ENCODE peak calls at places on chromosomes 1 and 21, in eight cellular contexts. One of them, this sample, is unnamed.
A peak's percentile ranks its signal among the peaks of the same experiment; 100 is the strongest.

GRCh38 chr1:151611288-151611790 is 511 bp upstream of the SNX27 start:
- DNase-seq in cardiac fibroblast: peak; percentile 84
- DNase-seq in kidney epithelial cell: no peak
- DNase-seq in endothelial cell of umbilical vein: no peak
- DNase-seq in testis: peak; percentile 30
- DNase-seq in fibroblast of pulmonary artery: peak; percentile 91
- DNase-seq in fibroblast of mammary gland: peak; percentile 85
- DNase-seq in transverse colon: peak; percentile 14
- DNase-seq in this sample: peak; percentile 28

GRCh38 chr1:210516092-210516491 is 187.4 kb downstream of the HHAT start:
- DNase-seq in cardiac fibroblast: no peak
- DNase-seq in kidney epithelial cell: no peak
- DNase-seq in endothelial cell of umbilical vein: no peak
- DNase-seq in testis: no peak
- DNase-seq in fibroblast of pulmonary artery: no peak
- DNase-seq in fibroblast of mammary gland: no peak
- DNase-seq in transverse colon: no peak
- DNase-seq in this sample: no peak

GRCh38 chr1:147613506-147613905 is 56.8 kb downstream of the ACP6 start:
- DNase-seq in cardiac fibroblast: peak; percentile 6
- DNase-seq in kidney epithelial cell: no peak
- DNase-seq in endothelial cell of umbilical vein: no peak
- DNase-seq in testis: no peak
- DNase-seq in fibroblast of pulmonary artery: no peak
- DNase-seq in fibroblast of mammary gland: peak; percentile 68
- DNase-seq in transverse colon: no peak
- DNase-seq in this sample: no peak

GRCh38 chr1:235047331-235047871 is 81.2 kb downstream of the TOMM20 start:
- DNase-seq in cardiac fibroblast: no peak
- DNase-seq in kidney epithelial cell: no peak
- DNase-seq in endothelial cell of umbilical vein: no peak
- DNase-seq in testis: no peak
- DNase-seq in fibroblast of pulmonary artery: no peak
- DNase-seq in fibroblast of mammary gland: no peak
- DNase-seq in transverse colon: no peak
- DNase-seq in this sample: no peak

GRCh38 chr1:61080408-61081134 is 1.8 kb upstream of the NFIA start:
- DNase-seq in cardiac fibroblast: no peak
- DNase-seq in kidney epithelial cell: no peak
- DNase-seq in endothelial cell of umbilical vein: peak; percentile 48
- DNase-seq in testis: no peak
- DNase-seq in fibroblast of pulmonary artery: no peak
- DNase-seq in fibroblast of mammary gland: no peak
- DNase-seq in transverse colon: no peak
- DNase-seq in this sample: no peak

GRCh38 chr1:7592120-7592798 is 178.8 kb upstream of the VAMP3 start:
- DNase-seq in cardiac fibroblast: no peak
- DNase-seq in kidney epithelial cell: no peak
- DNase-seq in endothelial cell of umbilical vein: no peak
- DNase-seq in testis: no peak
- DNase-seq in fibroblast of pulmonary artery: no peak
- DNase-seq in fibroblast of mammary gland: no peak
- DNase-seq in transverse colon: no peak
- DNase-seq in this sample: no peak

GRCh38 chr1:51237714-51238403 is 1.8 kb downstream of the RNF11 start:
- DNase-seq in cardiac fibroblast: peak; percentile 76
- DNase-seq in kidney epithelial cell: no peak
- DNase-seq in endothelial cell of umbilical vein: peak; percentile 58
- DNase-seq in testis: peak; percentile 38
- DNase-seq in fibroblast of pulmonary artery: no peak
- DNase-seq in fibroblast of mammary gland: peak; percentile 63
- DNase-seq in transverse colon: no peak
- DNase-seq in this sample: peak; percentile 52

GRCh38 chr1:176795929-176796328 is 333.0 kb downstream of the PAPPA2 start:
- DNase-seq in cardiac fibroblast: no peak
- DNase-seq in kidney epithelial cell: no peak
- DNase-seq in endothelial cell of umbilical vein: no peak
- DNase-seq in testis: no peak
- DNase-seq in fibroblast of pulmonary artery: no peak
- DNase-seq in fibroblast of mammary gland: peak; percentile 44
- DNase-seq in transverse colon: no peak
- DNase-seq in this sample: no peak

GRCh38 chr21:45054927-45055612 is 19.3 kb upstream of the ADARB1 start:
- DNase-seq in cardiac fibroblast: no peak
- DNase-seq in kidney epithelial cell: no peak
- DNase-seq in endothelial cell of umbilical vein: peak; percentile 14
- DNase-seq in testis: no peak
- DNase-seq in fibroblast of pulmonary artery: no peak
- DNase-seq in fibroblast of mammary gland: no peak
- DNase-seq in transverse colon: no peak
- DNase-seq in this sample: no peak

GRCh38 chr1:234607091-234608025 is 2.6 kb downstream of the IRF2BP2 start:
- DNase-seq in cardiac fibroblast: peak; percentile 52
- DNase-seq in kidney epithelial cell: no peak
- DNase-seq in endothelial cell of umbilical vein: peak; percentile 52
- DNase-seq in testis: no peak
- DNase-seq in fibroblast of pulmonary artery: peak; percentile 70
- DNase-seq in fibroblast of mammary gland: peak; percentile 44
- DNase-seq in transverse colon: peak; percentile 44
- DNase-seq in this sample: no peak

GRCh38 chr1:217585577-217585976 is 45.3 kb downstream of the GPATCH2 start:
- DNase-seq in cardiac fibroblast: peak; percentile 6
- DNase-seq in kidney epithelial cell: no peak
- DNase-seq in endothelial cell of umbilical vein: no peak
- DNase-seq in testis: no peak
- DNase-seq in fibroblast of pulmonary artery: peak; percentile 23
- DNase-seq in fibroblast of mammary gland: no peak
- DNase-seq in transverse colon: no peak
- DNase-seq in this sample: no peak

DNA sequence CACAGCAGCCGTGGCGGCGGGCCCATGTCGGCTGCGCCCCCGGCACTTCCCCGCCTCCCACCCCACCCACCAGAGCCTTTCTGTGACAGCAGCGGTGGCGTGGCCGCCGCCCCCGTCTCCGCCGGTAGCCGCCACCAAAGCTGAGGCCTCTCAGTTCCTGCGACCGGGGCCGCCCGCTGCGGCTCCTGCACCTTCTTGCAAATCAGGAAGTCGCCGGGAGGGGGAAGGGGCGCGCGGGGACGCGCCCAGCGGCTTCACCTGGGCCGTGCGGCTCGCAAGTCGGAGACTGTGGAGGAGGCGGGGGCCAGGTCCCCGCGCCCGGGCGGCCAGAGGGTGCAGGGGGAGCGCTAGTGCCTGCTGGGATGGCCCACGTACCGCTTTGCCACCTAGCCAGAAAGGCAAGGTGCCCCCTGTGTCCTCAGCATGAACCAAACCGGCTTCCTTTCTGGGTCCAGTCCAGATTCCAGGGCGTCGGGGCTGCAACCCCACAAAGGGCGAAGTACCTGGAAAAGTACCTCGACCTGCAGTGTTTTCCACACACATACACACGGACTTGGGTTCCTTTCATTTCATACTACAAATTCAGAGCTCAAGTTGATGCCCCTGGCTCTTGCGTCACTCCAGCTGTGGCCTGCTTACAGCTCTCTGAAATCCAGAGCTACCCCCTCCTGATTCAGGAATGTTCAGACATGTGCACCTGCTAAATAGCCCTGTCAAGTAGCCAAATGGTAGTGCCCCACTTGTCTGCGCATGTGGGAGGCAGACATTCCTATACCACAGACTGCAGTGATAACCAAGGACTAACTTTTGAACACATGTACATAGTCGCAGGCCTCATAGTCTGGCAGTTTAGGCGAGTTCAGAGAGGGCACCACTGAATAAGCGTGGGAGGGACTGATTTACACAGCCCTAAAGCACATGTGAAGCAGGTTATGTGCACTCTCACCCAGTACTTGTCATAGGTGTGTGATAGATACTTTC is at the start of gene DENND1B:
- DNase-seq in cardiac fibroblast: peak; percentile 60
- DNase-seq in kidney epithelial cell: no peak
- DNase-seq in endothelial cell of umbilical vein: peak; percentile 52
- DNase-seq in testis: peak; percentile 80
- DNase-seq in fibroblast of pulmonary artery: peak; percentile 54
- DNase-seq in fibroblast of mammary gland: peak; percentile 45
- DNase-seq in transverse colon: peak; percentile 91
- DNase-seq in this sample: peak; percentile 21
- TF ChIP-seq CTCF in cardiac fibroblast: no peak
- TF ChIP-seq CTCF in kidney epithelial cell: no peak
- TF ChIP-seq CTCF in endothelial cell of umbilical vein: no peak
- TF ChIP-seq CTCF in testis: no peak
- TF ChIP-seq CTCF in fibroblast of pulmonary artery: no peak
- TF ChIP-seq CTCF in fibroblast of mammary gland: no peak
- TF ChIP-seq CTCF in transverse colon: peak; percentile 46
- TF ChIP-seq CTCF in this sample: no peak

DNA sequence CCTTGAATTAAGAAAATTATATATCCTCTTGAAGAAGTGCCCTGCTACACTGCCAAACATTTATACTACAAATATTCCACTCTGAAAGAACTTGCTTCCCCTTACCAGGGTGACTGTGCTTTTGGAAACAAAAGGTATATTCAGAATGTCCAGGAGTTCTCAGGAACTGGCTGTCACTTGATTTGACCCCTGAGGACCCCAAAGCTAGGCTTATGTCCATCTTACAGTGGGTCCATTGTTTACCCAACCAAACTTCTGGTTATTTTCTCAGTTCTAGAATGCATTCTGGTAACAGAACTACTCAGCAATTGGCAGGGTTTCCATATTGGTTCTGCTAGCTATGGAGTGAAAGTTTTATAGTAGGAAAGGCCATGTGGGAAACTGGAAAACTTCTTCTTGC is 207.1 kb upstream of the KCTD3 start:
- DNase-seq in cardiac fibroblast: no peak
- DNase-seq in kidney epithelial cell: no peak
- DNase-seq in endothelial cell of umbilical vein: no peak
- DNase-seq in testis: no peak
- DNase-seq in fibroblast of pulmonary artery: no peak
- DNase-seq in fibroblast of mammary gland: no peak
- DNase-seq in transverse colon: no peak
- DNase-seq in this sample: no peak
- TF ChIP-seq CTCF in cardiac fibroblast: no peak
- TF ChIP-seq CTCF in kidney epithelial cell: no peak
- TF ChIP-seq CTCF in endothelial cell of umbilical vein: no peak
- TF ChIP-seq CTCF in testis: no peak
- TF ChIP-seq CTCF in fibroblast of pulmonary artery: no peak
- TF ChIP-seq CTCF in fibroblast of mammary gland: no peak
- TF ChIP-seq CTCF in transverse colon: no peak
- TF ChIP-seq CTCF in this sample: no peak

GRCh38 chr1:39526466-39527189 is 35.2 kb downstream of the BMP8A start:
- DNase-seq in cardiac fibroblast: no peak
- DNase-seq in kidney epithelial cell: no peak
- DNase-seq in endothelial cell of umbilical vein: no peak
- DNase-seq in testis: no peak
- DNase-seq in fibroblast of pulmonary artery: no peak
- DNase-seq in fibroblast of mammary gland: no peak
- DNase-seq in transverse colon: no peak
- DNase-seq in this sample: no peak

GRCh38 chr1:39524171-39524570 is 32.7 kb downstream of the BMP8A start:
- DNase-seq in cardiac fibroblast: no peak
- DNase-seq in kidney epithelial cell: no peak
- DNase-seq in endothelial cell of umbilical vein: no peak
- DNase-seq in testis: no peak
- DNase-seq in fibroblast of pulmonary artery: no peak
- DNase-seq in fibroblast of mammary gland: no peak
- DNase-seq in transverse colon: no peak
- DNase-seq in this sample: no peak

GRCh38 chr1:39524591-39525365 is 33.3 kb downstream of the BMP8A start:
- DNase-seq in cardiac fibroblast: no peak
- DNase-seq in kidney epithelial cell: no peak
- DNase-seq in endothelial cell of umbilical vein: no peak
- DNase-seq in testis: no peak
- DNase-seq in fibroblast of pulmonary artery: no peak
- DNase-seq in fibroblast of mammary gland: no peak
- DNase-seq in transverse colon: no peak
- DNase-seq in this sample: no peak

GRCh38 chr1:39528082-39528481 is 36.6 kb downstream of the BMP8A start:
- DNase-seq in cardiac fibroblast: no peak
- DNase-seq in kidney epithelial cell: no peak
- DNase-seq in endothelial cell of umbilical vein: no peak
- DNase-seq in testis: no peak
- DNase-seq in fibroblast of pulmonary artery: no peak
- DNase-seq in fibroblast of mammary gland: no peak
- DNase-seq in transverse colon: no peak
- DNase-seq in this sample: no peak

GRCh38 chr1:39525366-39526165 is 34.1 kb downstream of the BMP8A start:
- DNase-seq in cardiac fibroblast: no peak
- DNase-seq in kidney epithelial cell: no peak
- DNase-seq in endothelial cell of umbilical vein: no peak
- DNase-seq in testis: no peak
- DNase-seq in fibroblast of pulmonary artery: no peak
- DNase-seq in fibroblast of mammary gland: no peak
- DNase-seq in transverse colon: peak; percentile 68
- DNase-seq in this sample: no peak
- TF ChIP-seq CTCF in cardiac fibroblast: no peak
- TF ChIP-seq CTCF in kidney epithelial cell: no peak
- TF ChIP-seq CTCF in endothelial cell of umbilical vein: no peak
- TF ChIP-seq CTCF in testis: no peak
- TF ChIP-seq CTCF in fibroblast of pulmonary artery: no peak
- TF ChIP-seq CTCF in fibroblast of mammary gland: no peak
- TF ChIP-seq CTCF in transverse colon: no peak
- TF ChIP-seq CTCF in this sample: no peak

GRCh38 chr1:222126052-222126451 is 384.2 kb upstream of the DUSP10 start:
- DNase-seq in cardiac fibroblast: no peak
- DNase-seq in kidney epithelial cell: no peak
- DNase-seq in endothelial cell of umbilical vein: no peak
- DNase-seq in testis: no peak
- DNase-seq in fibroblast of pulmonary artery: no peak
- DNase-seq in fibroblast of mammary gland: no peak
- DNase-seq in transverse colon: no peak
- DNase-seq in this sample: no peak

GRCh38 chr1:222129041-222129440 is 387.2 kb upstream of the DUSP10 start:
- DNase-seq in cardiac fibroblast: no peak
- DNase-seq in kidney epithelial cell: no peak
- DNase-seq in endothelial cell of umbilical vein: no peak
- DNase-seq in testis: no peak
- DNase-seq in fibroblast of pulmonary artery: no peak
- DNase-seq in fibroblast of mammary gland: no peak
- DNase-seq in transverse colon: no peak
- DNase-seq in this sample: no peak

GRCh38 chr1:222127096-222127495 is 385.2 kb upstream of the DUSP10 start:
- DNase-seq in cardiac fibroblast: no peak
- DNase-seq in kidney epithelial cell: no peak
- DNase-seq in endothelial cell of umbilical vein: no peak
- DNase-seq in testis: no peak
- DNase-seq in fibroblast of pulmonary artery: no peak
- DNase-seq in fibroblast of mammary gland: no peak
- DNase-seq in transverse colon: no peak
- DNase-seq in this sample: no peak

GRCh38 chr1:222127526-222128152 is 385.8 kb upstream of the DUSP10 start:
- DNase-seq in cardiac fibroblast: no peak
- DNase-seq in kidney epithelial cell: no peak
- DNase-seq in endothelial cell of umbilical vein: no peak
- DNase-seq in testis: no peak
- DNase-seq in fibroblast of pulmonary artery: no peak
- DNase-seq in fibroblast of mammary gland: no peak
- DNase-seq in transverse colon: no peak
- DNase-seq in this sample: no peak

DNA sequence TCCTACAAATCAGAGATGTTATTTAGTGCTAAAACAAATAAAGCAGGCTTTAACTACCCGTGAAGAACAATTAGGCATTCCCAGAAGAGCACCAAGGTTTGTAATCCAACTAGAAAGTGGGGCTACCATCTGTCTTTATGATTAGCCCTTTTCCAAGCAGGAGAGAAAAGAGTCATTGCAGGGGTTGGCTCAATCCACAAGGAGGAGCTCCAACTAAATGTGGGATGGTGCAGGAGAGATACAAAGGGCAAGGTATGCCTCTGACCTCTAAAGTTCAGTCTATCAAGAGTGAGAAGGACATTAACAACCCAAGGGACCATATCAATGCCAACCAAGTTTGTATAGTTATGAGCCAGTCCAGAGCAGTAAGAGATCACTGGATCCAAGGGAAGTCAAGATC is 382.7 kb upstream of the DUSP10 start:
- DNase-seq in cardiac fibroblast: no peak
- DNase-seq in kidney epithelial cell: no peak
- DNase-seq in endothelial cell of umbilical vein: no peak
- DNase-seq in testis: no peak
- DNase-seq in fibroblast of pulmonary artery: no peak
- DNase-seq in fibroblast of mammary gland: peak; percentile 7
- DNase-seq in transverse colon: no peak
- DNase-seq in this sample: no peak
- TF ChIP-seq CTCF in cardiac fibroblast: peak; percentile 37
- TF ChIP-seq CTCF in kidney epithelial cell: peak; percentile 3
- TF ChIP-seq CTCF in endothelial cell of umbilical vein: no peak
- TF ChIP-seq CTCF in testis: peak; percentile 26
- TF ChIP-seq CTCF in fibroblast of pulmonary artery: peak; percentile 17
- TF ChIP-seq CTCF in fibroblast of mammary gland: peak; percentile 49
- TF ChIP-seq CTCF in transverse colon: peak; percentile 14
- TF ChIP-seq CTCF in this sample: peak; percentile 68

This sample was measured in HFFc6.